ENCODE peak calls at places on chromosomes 5 and 9, in five cellular contexts. A is heart left ventricle, R is stomach, Q is SK-N-SH, D is pancreas. K is an unnamed sample. For H3K4me1, the result is how much of the 10 kb centered on the place peaks cover.

GRCh38 chr9:18343799-18344198 is 130.2 kb upstream of the ADAMTSL1 start:
- DNase-seq in A (no peak), R (no peak), Q (no peak), D (no peak), K (no peak)

GRCh38 chr5:112312295-112312694 is 106.8 kb downstream of the EPB41L4A start:
- DNase-seq in A (no peak), R (no peak), Q (no peak), D (no peak), K (no peak)

GRCh38 chr9:98099346-98099745 is 19.7 kb downstream of the TRIM14 start:
- DNase-seq in A (no peak), R (no peak), Q (no peak), D (no peak), K (no peak)

GRCh38 chr9:18442629-18443491 is 31.1 kb upstream of the ADAMTSL1 start:
- DNase-seq in A (peak), R (peak), Q (peak), D (peak), K (peak)

GRCh38 chr5:131997026-131997726 is 14.3 kb downstream of the ACSL6 start:
- DNase-seq in A (no peak), R (no peak), Q (no peak), D (no peak), K (no peak)

GRCh38 chr5:94884294-94884693 is 265.8 kb downstream of the SLF1 start:
- DNase-seq in A (no peak), R (no peak), Q (no peak), D (no peak), K (no peak)

GRCh38 chr9:78188594-78188993 is 47.3 kb upstream of the CEP78 start:
- DNase-seq in A (no peak), R (no peak), Q (no peak), D (no peak), K (no peak)

GRCh38 chr9:81596671-81597426 is 92.5 kb downstream of the TLE1 start:
- DNase-seq in A (no peak), R (no peak), Q (no peak), D (no peak), K (no peak)

GRCh38 chr5:164422400-164422799 is 917.0 kb downstream of the MAT2B start:
- DNase-seq in A (no peak), R (no peak), Q (no peak), D (no peak), K (peak)

GRCh38 chr9:34190996-34191892 is 12.4 kb downstream of the UBAP1 start:
- DNase-seq in A (no peak), R (no peak), Q (no peak), D (no peak), K (no peak)

GRCh38 chr9:35618854-35619799 is 914 bp upstream of the CD72 start:
- DNase-seq in A (no peak), R (peak), Q (no peak), D (no peak), K (no peak)

GRCh38 chr5:150159741-150160179 is 4.1 kb upstream of the PDGFRB start:
- DNase-seq in A (peak), R (no peak), Q (peak), D (no peak), K (no peak)

GRCh38 chr5:36222620-36223019 is 19.1 kb downstream of the NADK2 start:
- DNase-seq in A (no peak), R (no peak), Q (no peak), D (no peak), K (no peak)

GRCh38 chr5:138611295-138612220 is 36.4 kb upstream of the HSPA9 start:
- DNase-seq in A (peak), R (no peak), Q (peak), D (no peak), K (no peak)

GRCh38 chr5:107337281-107337680 is 333.5 kb downstream of the EFNA5 start:
- DNase-seq in A (no peak), R (no peak), Q (no peak), D (no peak), K (no peak)

GRCh38 chr5:56698463-56699381 is 116.6 kb upstream of the MAP3K1 start:
- DNase-seq in A (no peak), R (peak), Q (peak), D (peak), K (no peak)

GRCh38 chr9:127142931-127143464 is 20.6 kb upstream of the ANGPTL2 start:
- DNase-seq in A (no peak), R (peak), Q (no peak), D (no peak), K (no peak)

GRCh38 chr5:172530406-172530805 is 76.1 kb upstream of the SH3PXD2B start:
- DNase-seq in A (no peak), R (no peak), Q (no peak), D (no peak), K (no peak)

GRCh38 chr5:40480392-40480791 is 199.3 kb upstream of the PTGER4 start:
- DNase-seq in A (no peak), R (no peak), Q (no peak), D (no peak), K (no peak)

GRCh38 chr5:59999056-59999455 is 105.5 kb upstream of the PDE4D start:
- DNase-seq in A (no peak), R (no peak), Q (no peak), D (no peak), K (no peak)

GRCh38 chr9:123422593-123422992 is 66.6 kb downstream of the CRB2 start:
- DNase-seq in A (no peak), R (no peak), Q (no peak), D (no peak), K (no peak)

GRCh38 chr9:27088981-27089380 is 20.0 kb upstream of the TEK start:
- DNase-seq in A (no peak), R (no peak), Q (no peak), D (no peak), K (no peak)

GRCh38 chr9:6827370-6827949 is 69.7 kb downstream of the KDM4C start:
- DNase-seq in A (no peak), R (no peak), Q (peak), D (no peak), K (no peak)

GRCh38 chr9:99820330-99821186 is 1.1 kb upstream of the NR4A3 start:
- DNase-seq in A (peak), R (peak), Q (no peak), D (peak), K (peak)

GRCh38 chr5:18244309-18244708 is 610.0 kb downstream of the TAF11L14 start:
- DNase-seq in A (no peak), R (no peak), Q (no peak), D (no peak), K (no peak)

GRCh38 chr5:147234098-147234824 is 565 bp upstream of the STK32A start:
- DNase-seq in A (no peak), R (no peak), Q (no peak), D (peak), K (no peak)

GRCh38 chr5:24642022-24642421 is 2.8 kb downstream of the CDH10 start:
- DNase-seq in A (no peak), R (no peak), Q (peak), D (no peak), K (no peak)

GRCh38 chr5:134642931-134643530 is 5.6 kb upstream of the SEC24A start:
- DNase-seq in A (no peak), R (no peak), Q (no peak), D (no peak), K (no peak)

GRCh38 chr5:171336486-171337206 is 27.6 kb downstream of the TLX3 start:
- DNase-seq in A (peak), R (peak), Q (no peak), D (peak), K (peak)

GRCh38 chr5:74516217-74516636 is 124.3 kb downstream of the ENC1 start:
- DNase-seq in A (peak), R (no peak), Q (no peak), D (no peak), K (no peak)

GRCh38 chr9:87266697-87267096 is 231.0 kb upstream of the DAPK1 start:
- DNase-seq in A (no peak), R (no peak), Q (no peak), D (no peak), K (no peak)
- H3K4me1 ChIP-seq in A (under half), R (under half), Q (under half), D (under half), K (under half)

GRCh38 chr5:135894271-135894670 is 1.4 kb downstream of the IL9 start:
- DNase-seq in A (no peak), R (no peak), Q (no peak), D (no peak), K (no peak)

GRCh38 chr5:135890296-135890695 is 5.3 kb downstream of the IL9 start:
- DNase-seq in A (no peak), R (no peak), Q (no peak), D (no peak), K (no peak)

GRCh38 chr5:135890867-135891266 is 4.8 kb downstream of the IL9 start:
- DNase-seq in A (no peak), R (no peak), Q (no peak), D (no peak), K (no peak)

GRCh38 chr5:135891280-135891679 is 4.4 kb downstream of the IL9 start:
- DNase-seq in A (no peak), R (no peak), Q (no peak), D (no peak), K (no peak)

DNA sequence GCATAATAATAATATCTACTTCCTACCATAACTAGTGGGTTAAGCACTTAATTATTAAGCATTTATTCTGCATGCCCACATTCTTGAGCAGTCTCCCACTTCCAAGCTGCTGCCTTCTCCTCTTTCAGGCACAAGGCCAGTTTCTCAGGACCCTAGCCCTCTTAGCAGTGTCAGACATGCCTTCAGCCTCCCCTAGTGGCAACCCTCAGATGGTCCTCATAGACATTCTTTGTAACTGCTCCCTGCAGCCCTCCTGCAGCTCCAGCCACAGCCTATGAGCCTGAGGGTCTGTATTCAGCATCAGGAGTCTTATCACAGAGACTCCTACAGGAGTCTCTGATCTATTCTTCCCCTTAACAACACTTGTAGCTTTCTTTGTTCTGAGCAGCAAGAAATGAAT is 3.8 kb downstream of the IL9 start:
- DNase-seq in A (no peak), R (no peak), Q (no peak), D (no peak), K (no peak)
- TF ChIP-seq CTCF in A (no peak), R (no peak), Q (peak), D (no peak), K (peak)

GRCh38 chr5:179344301-179345178 is 721 bp downstream of the ADAMTS2 start:
- DNase-seq in A (no peak), R (no peak), Q (peak), D (no peak), K (no peak)
- H3K4me3 ChIP-seq in A (peak), R (peak), Q (peak), D (peak), K (no peak)

DNA sequence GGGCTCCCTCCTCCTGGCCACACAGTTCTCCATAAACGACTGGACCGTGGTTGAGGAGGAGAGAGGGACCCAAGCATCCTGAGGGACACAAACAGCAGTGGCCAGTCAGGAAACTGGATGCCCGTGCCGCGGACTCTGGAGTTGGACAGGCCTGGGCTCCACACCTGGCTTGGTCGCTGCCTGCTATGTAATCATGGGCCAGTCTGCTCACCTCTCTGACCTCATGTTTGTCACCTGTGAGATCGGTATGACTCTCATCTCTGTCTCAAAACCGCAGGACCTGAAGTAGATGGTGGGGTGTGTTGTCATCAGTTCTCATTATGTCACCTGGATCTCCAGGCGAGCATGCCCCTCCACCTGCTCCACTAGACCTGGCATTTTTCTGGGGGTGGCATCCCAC is 14.5 kb downstream of the CXXC5 start:
- DNase-seq in A (no peak), R (no peak), Q (no peak), D (no peak), K (no peak)
- H3K4me1 ChIP-seq in A (half or more), R (half or more), Q (half or more), D (half or more), K (under half)

K was measured in Caco-2.